ENCODE peak calls at places on chromosomes 2 and 18, in ten cellular contexts. L, O, K, U, A, B, I, G, H and Z are unnamed samples.

GRCh38 chr18:48946329-48946835 is 4.4 kb downstream of the SMAD7 start:
- DNase-seq in L (no peak), O (no peak), K (no peak), U (no peak), A (no peak), B (no peak), I (peak), G (peak), H (peak), Z (no peak)

GRCh38 chr18:12838178-12838634 is 45.8 kb downstream of the PTPN2 start:
- DNase-seq in L (peak), O (peak), K (no peak), U (no peak), A (no peak), B (no peak), I (peak), G (peak), H (peak), Z (peak)

GRCh38 chr18:5057348-5058012 is 139.6 kb downstream of the AKAIN1 start:
- DNase-seq in L (peak), O (peak), K (peak), U (peak), A (peak), B (peak), I (peak), G (peak), H (peak), Z (peak)

GRCh38 chr2:217919781-217920351 is 82.9 kb downstream of the TNS1 start:
- DNase-seq in L (peak), O (no peak), K (no peak), U (peak), A (peak), B (peak), I (peak), G (no peak), H (peak), Z (peak)

GRCh38 chr18:58351776-58352175 is 277.1 kb downstream of the ALPK2 start:
- DNase-seq in L (no peak), O (no peak), K (no peak), U (no peak), A (no peak), B (no peak), I (no peak), G (no peak), H (no peak), Z (no peak)

GRCh38 chr2:97870396-97870843 is 125.3 kb downstream of the TMEM131 start:
- DNase-seq in L (no peak), O (no peak), K (no peak), U (no peak), A (peak), B (no peak), I (peak), G (no peak), H (peak), Z (no peak)

GRCh38 chr2:134508396-134508795 is 210.4 kb downstream of the TMEM163 start:
- DNase-seq in L (no peak), O (no peak), K (no peak), U (no peak), A (no peak), B (no peak), I (no peak), G (no peak), H (no peak), Z (no peak)

GRCh38 chr2:215171151-215171550 is 32.7 kb upstream of the ABCA12 start:
- DNase-seq in L (no peak), O (no peak), K (no peak), U (no peak), A (no peak), B (no peak), I (peak), G (no peak), H (peak), Z (no peak)

GRCh38 chr18:45449761-45450227 is 165.5 kb upstream of the SLC14A2 start:
- DNase-seq in L (no peak), O (peak), K (peak), U (peak), A (peak), B (peak), I (peak), G (peak), H (peak), Z (peak)

GRCh38 chr2:174959787-174960186 is 45.4 kb downstream of the CHN1 start:
- DNase-seq in L (no peak), O (no peak), K (no peak), U (no peak), A (peak), B (no peak), I (no peak), G (no peak), H (peak), Z (no peak)

GRCh38 chr2:159939946-159940345 is 122.5 kb downstream of the PLA2R1 start:
- DNase-seq in L (no peak), O (no peak), K (no peak), U (no peak), A (no peak), B (no peak), I (peak), G (no peak), H (peak), Z (no peak)

GRCh38 chr2:155111070-155111469 is 412.6 kb downstream of the KCNJ3 start:
- DNase-seq in L (no peak), O (no peak), K (no peak), U (no peak), A (no peak), B (no peak), I (no peak), G (no peak), H (no peak), Z (no peak)

GRCh38 chr18:75639468-75639831 is 211.9 kb upstream of the SMIM21 start:
- DNase-seq in L (no peak), O (no peak), K (no peak), U (no peak), A (no peak), B (no peak), I (no peak), G (no peak), H (no peak), Z (no peak)

GRCh38 chr18:50281972-50282520 is 723 bp upstream of the MBD1 start:
- DNase-seq in L (no peak), O (peak), K (no peak), U (no peak), A (no peak), B (no peak), I (no peak), G (no peak), H (no peak), Z (peak)

GRCh38 chr2:22355816-22356433 is 1029.1 kb upstream of the KLHL29 start:
- DNase-seq in L (peak), O (peak), K (peak), U (peak), A (peak), B (peak), I (no peak), G (peak), H (peak), Z (peak)

GRCh38 chr18:11113046-11113548 is 36.3 kb downstream of the PIEZO2 start:
- DNase-seq in L (no peak), O (no peak), K (no peak), U (no peak), A (no peak), B (no peak), I (no peak), G (no peak), H (no peak), Z (no peak)

GRCh38 chr18:56168049-56168781 is 470.2 kb downstream of the TXNL1 start:
- DNase-seq in L (peak), O (peak), K (no peak), U (no peak), A (no peak), B (no peak), I (peak), G (no peak), H (peak), Z (peak)

GRCh38 chr2:25328152-25329085 is 13.3 kb downstream of the DNMT3A start:
- DNase-seq in L (no peak), O (no peak), K (no peak), U (peak), A (no peak), B (peak), I (no peak), G (no peak), H (no peak), Z (peak)

GRCh38 chr18:59311631-59312030 is 6.8 kb downstream of the CPLX4 start:
- DNase-seq in L (peak), O (no peak), K (no peak), U (no peak), A (no peak), B (no peak), I (peak), G (no peak), H (peak), Z (no peak)

GRCh38 chr2:241063587-241063986 is 38.5 kb downstream of the MTERF4 start:
- DNase-seq in L (no peak), O (no peak), K (peak), U (peak), A (no peak), B (no peak), I (no peak), G (no peak), H (no peak), Z (peak)
- H3K27ac ChIP-seq in L (no peak), O (no peak), K (no peak), U (no peak), A (no peak), B (no peak), I (no peak), G (no peak), H (no peak), Z (no peak)

GRCh38 chr2:148988337-148988736 is 50.2 kb upstream of the LYPD6B start:
- DNase-seq in L (no peak), O (no peak), K (no peak), U (no peak), A (no peak), B (no peak), I (no peak), G (no peak), H (no peak), Z (no peak)
- H3K27ac ChIP-seq in L (no peak), O (no peak), K (no peak), U (no peak), A (no peak), B (no peak), I (no peak), G (no peak), H (no peak), Z (no peak)

DNA sequence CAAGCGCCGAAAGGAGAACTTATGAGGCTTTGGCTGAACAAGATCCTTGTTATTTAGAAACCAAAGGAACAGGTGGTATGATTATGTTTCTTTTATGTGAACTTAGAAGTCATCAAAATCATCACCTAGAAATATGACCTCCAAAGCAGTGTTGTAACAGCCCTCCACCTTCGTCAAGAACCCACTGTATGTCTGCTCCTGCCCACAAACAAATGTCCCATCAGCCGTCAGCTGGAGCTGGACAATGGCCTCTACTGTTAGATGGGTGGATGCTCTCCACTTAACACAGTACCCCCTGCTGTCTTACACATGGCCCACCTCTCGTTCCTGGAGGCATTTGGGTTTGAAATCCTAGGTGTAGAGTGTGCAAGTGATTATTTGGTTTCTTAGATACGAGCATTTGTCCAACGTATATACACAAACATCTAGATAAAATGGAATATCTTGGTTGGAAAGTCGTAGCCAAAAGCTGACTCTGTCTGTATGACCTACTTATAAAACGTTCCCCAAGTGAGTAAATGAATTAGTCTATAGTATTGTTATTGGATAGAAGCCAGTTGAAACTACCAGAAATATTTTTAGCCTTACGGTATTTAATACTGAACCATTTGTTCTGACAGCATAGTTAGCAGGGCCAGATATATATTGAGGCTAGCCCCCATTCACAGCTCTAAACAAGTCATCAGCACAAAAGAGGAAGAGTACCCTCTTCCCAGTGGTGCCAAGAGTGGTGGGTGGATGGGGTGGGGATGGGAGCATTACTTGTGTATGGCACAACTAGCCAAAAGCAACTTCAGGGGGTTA is 113.1 kb downstream of the CRIM1 start:
- DNase-seq in L (no peak), O (no peak), K (no peak), U (no peak), A (no peak), B (no peak), I (peak), G (no peak), H (peak), Z (no peak)
- H3K27ac ChIP-seq in L (no peak), O (no peak), K (no peak), U (no peak), A (peak), B (no peak), I (peak), G (peak), H (peak), Z (no peak)

GRCh38 chr2:207317358-207317984 is 151.7 kb upstream of the KLF7 start:
- DNase-seq in L (no peak), O (no peak), K (no peak), U (no peak), A (no peak), B (no peak), I (no peak), G (no peak), H (peak), Z (no peak)
- H3K27ac ChIP-seq in L (no peak), O (no peak), K (no peak), U (no peak), A (no peak), B (no peak), I (no peak), G (no peak), H (peak), Z (no peak)

DNA sequence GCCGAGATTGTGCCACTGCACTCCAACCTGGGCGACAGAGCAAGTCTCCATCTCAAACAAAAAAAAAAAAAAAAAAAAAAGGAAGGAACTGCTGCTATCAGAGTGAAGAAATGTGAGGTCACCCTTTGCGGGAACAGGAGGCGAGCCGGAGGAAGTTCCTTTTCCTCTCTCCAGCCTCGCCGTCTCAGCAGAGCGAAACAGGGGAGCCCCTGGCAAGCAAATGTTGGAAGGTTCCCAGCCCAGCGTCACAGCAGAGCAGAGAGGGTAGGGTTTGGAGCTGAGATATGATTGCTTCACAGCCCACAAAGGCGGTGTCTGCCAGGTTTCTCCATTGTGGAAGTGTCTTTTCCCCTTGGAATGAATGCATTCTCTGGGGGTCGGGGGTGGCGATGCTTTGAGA is 28.5 kb downstream of the SLC20A1 start:
- DNase-seq in L (no peak), O (peak), K (no peak), U (peak), A (peak), B (peak), I (no peak), G (peak), H (no peak), Z (peak)
- H3K27ac ChIP-seq in L (no peak), O (no peak), K (no peak), U (no peak), A (no peak), B (no peak), I (no peak), G (no peak), H (no peak), Z (no peak)

GRCh38 chr2:219250044-219250781 is 2.8 kb upstream of the TUBA4B start:
- DNase-seq in L (no peak), O (no peak), K (no peak), U (peak), A (no peak), B (no peak), I (no peak), G (no peak), H (peak), Z (no peak)

GRCh38 chr2:219251656-219252055 is 1.4 kb upstream of the TUBA4B start:
- DNase-seq in L (no peak), O (no peak), K (no peak), U (no peak), A (no peak), B (no peak), I (no peak), G (no peak), H (peak), Z (no peak)

GRCh38 chr2:219252570-219252899 is 508 bp upstream of the TUBA4B start:
- DNase-seq in L (no peak), O (no peak), K (no peak), U (no peak), A (no peak), B (no peak), I (no peak), G (no peak), H (peak), Z (no peak)

GRCh38 chr2:219252900-219253752 is at the start of gene TUBA4B:
- DNase-seq in L (peak), O (peak), K (no peak), U (peak), A (peak), B (no peak), I (peak), G (peak), H (peak), Z (peak)

DNA sequence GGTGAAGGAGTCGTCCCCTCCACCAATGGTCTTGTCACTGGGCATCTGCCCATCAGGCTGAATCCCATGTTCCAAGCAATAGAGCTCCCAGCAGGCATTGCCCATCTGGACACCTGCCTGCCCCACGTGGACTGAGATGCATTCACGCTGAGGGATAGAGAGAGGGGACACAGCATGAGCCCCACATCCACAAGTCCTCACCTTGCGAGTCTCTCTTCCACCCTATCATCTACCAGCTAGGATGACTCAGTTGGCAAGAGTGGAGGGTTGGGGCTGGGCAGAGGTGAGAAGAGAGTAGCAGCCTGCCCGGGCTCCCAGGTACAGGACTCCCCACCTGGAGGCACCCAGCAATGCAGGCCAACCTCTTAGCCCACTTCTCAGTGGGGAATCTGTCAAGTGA is 959 bp upstream of the TUBA4B start:
- DNase-seq in L (no peak), O (no peak), K (no peak), U (peak), A (no peak), B (no peak), I (no peak), G (peak), H (peak), Z (no peak)
- H3K27ac ChIP-seq in L (no peak), O (peak), K (no peak), U (peak), A (peak), B (peak), I (no peak), G (peak), H (no peak), Z (peak)

DNA sequence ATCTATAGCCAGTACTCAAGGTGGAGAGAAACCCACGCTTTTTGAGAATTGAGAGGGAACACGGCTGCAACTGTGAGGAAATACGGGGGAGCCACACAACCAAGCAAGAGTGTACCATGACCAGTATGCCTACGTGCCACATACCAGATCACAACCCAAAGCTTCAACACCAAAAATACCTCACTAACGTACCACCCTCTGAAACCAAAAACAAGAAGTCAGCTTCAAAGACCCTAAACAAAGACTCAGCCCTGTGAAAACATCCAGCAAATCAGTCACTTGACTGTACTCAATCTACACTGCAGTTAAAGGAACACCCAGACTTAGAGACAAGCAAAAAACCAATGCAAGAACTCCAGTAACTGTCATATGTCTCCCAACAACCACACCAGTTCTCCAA is 17.0 kb downstream of the RNU4ATAC start:
- DNase-seq in L (no peak), O (no peak), K (no peak), U (no peak), A (no peak), B (no peak), I (no peak), G (no peak), H (no peak), Z (no peak)
- H3K27ac ChIP-seq in L (no peak), O (no peak), K (no peak), U (no peak), A (no peak), B (peak), I (no peak), G (no peak), H (no peak), Z (no peak)

GRCh38 chr2:127737892-127738291 is 36.6 kb downstream of the SFT2D3 start:
- DNase-seq in L (no peak), O (no peak), K (no peak), U (no peak), A (no peak), B (no peak), I (no peak), G (no peak), H (no peak), Z (no peak)
- H3K27ac ChIP-seq in L (no peak), O (peak), K (no peak), U (no peak), A (no peak), B (no peak), I (no peak), G (no peak), H (no peak), Z (no peak)

GRCh38 chr2:173828189-173829157 is 136.7 kb downstream of the SP3 start:
- DNase-seq in L (no peak), O (no peak), K (no peak), U (no peak), A (no peak), B (no peak), I (peak), G (no peak), H (peak), Z (no peak)
- H3K27ac ChIP-seq in L (no peak), O (no peak), K (no peak), U (no peak), A (no peak), B (no peak), I (no peak), G (no peak), H (no peak), Z (no peak)